ENCODE peak calls at places on chromosome 11, in ten cellular contexts. D is cardiac muscle cell, M is neuronal stem cell, E is PC-3, A is SK-N-SH, R is esophagus squamous epithelium, V is ascending aorta, H is tibial artery, Y is Panc1, Z is pancreas. W is an unnamed sample. For H3K4me1 and H3K27me3, the result is how much of the 10 kb centered on the place peaks cover.

GRCh38 chr11:117654856-117655255 is 142.2 kb downstream of the DSCAML1 start:
- DNase-seq in V (no peak), R (no peak), Z (no peak), H (no peak), A (peak), D (no peak), E (no peak), Y (no peak), M (no peak), W (peak)

GRCh38 chr11:112439614-112440013 is 179.0 kb upstream of the PLET1 start:
- DNase-seq in M (no peak), E (no peak), V (no peak), Y (no peak), R (no peak), D (no peak), Z (no peak), H (no peak), A (no peak), W (no peak)

GRCh38 chr11:48006301-48006992 is 26.1 kb downstream of the PTPRJ start:
- DNase-seq in Z (no peak), A (no peak), H (peak), M (no peak), E (peak), D (peak), V (no peak), R (no peak), Y (no peak), W (no peak)

GRCh38 chr11:65883786-65884715 is 4.2 kb downstream of the FIBP start:
- DNase-seq in H (no peak), V (no peak), R (no peak), Y (no peak), M (no peak), A (no peak), E (no peak), D (no peak), Z (no peak), W (no peak)

GRCh38 chr11:18332302-18332701 is 9.9 kb downstream of the GTF2H1 start:
- DNase-seq in Y (no peak), D (no peak), A (no peak), E (no peak), M (no peak), R (no peak), V (no peak), H (no peak), Z (no peak), W (no peak)

GRCh38 chr11:9380773-9381172 is 3.7 kb upstream of the IPO7 start:
- DNase-seq in M (no peak), V (no peak), R (no peak), A (no peak), H (no peak), D (no peak), Y (no peak), Z (no peak), E (no peak), W (no peak)

GRCh38 chr11:102924851-102925380 is 30.6 kb downstream of the MMP13 start:
- DNase-seq in H (no peak), Y (no peak), M (no peak), Z (no peak), A (no peak), E (peak), R (no peak), V (no peak), D (no peak), W (no peak)

GRCh38 chr11:446886-447285 is 3.2 kb upstream of the PTDSS2 start:
- DNase-seq in H (no peak), Y (no peak), Z (no peak), V (no peak), A (no peak), R (no peak), E (no peak), M (no peak), D (no peak), W (no peak)

GRCh38 chr11:86484164-86484794 is 109.6 kb downstream of the CCDC81 start:
- DNase-seq in Y (peak), V (peak), M (no peak), D (peak), E (peak), Z (no peak), A (no peak), H (peak), R (no peak), W (no peak)

GRCh38 chr11:129295746-129296145 is 79.9 kb upstream of the BARX2 start:
- DNase-seq in D (peak), E (no peak), R (no peak), A (no peak), M (no peak), H (no peak), Z (no peak), V (no peak), Y (no peak), W (no peak)

GRCh38 chr11:12232819-12233601 is 122.6 kb downstream of the MICAL2 start:
- DNase-seq in D (peak), Z (no peak), R (no peak), M (no peak), E (peak), Y (no peak), V (no peak), A (no peak), H (no peak), W (no peak)

GRCh38 chr11:43962383-43962969 is 20.0 kb downstream of the C11orf96 start:
- DNase-seq in Y (no peak), M (no peak), Z (no peak), R (no peak), D (peak), E (no peak), H (no peak), A (peak), V (no peak), W (no peak)

GRCh38 chr11:111331711-111332479 is 33.5 kb downstream of the POU2AF3 start:
- DNase-seq in V (no peak), M (no peak), D (peak), H (no peak), E (peak), A (peak), Y (no peak), R (no peak), Z (no peak), W (peak)

GRCh38 chr11:120908521-120909181 is 115.3 kb upstream of the TBCEL start:
- DNase-seq in D (peak), A (no peak), E (no peak), Y (no peak), H (no peak), M (no peak), Z (no peak), R (no peak), V (no peak), W (no peak)

GRCh38 chr11:74069146-74070046 is 60.5 kb upstream of the UCP3 start:
- DNase-seq in R (no peak), M (no peak), Y (no peak), A (no peak), E (peak), V (no peak), Z (peak), H (no peak), D (no peak), W (no peak)

GRCh38 chr11:75105462-75105925 is 8.8 kb upstream of the OR2AT4 start:
- DNase-seq in H (no peak), Z (no peak), A (no peak), V (no peak), D (no peak), Y (no peak), M (peak), R (no peak), E (no peak), W (peak)

GRCh38 chr11:10456519-10456918 is 1.5 kb downstream of the AMPD3 start:
- DNase-seq in R (no peak), Z (no peak), M (no peak), E (no peak), V (no peak), Y (no peak), A (no peak), H (no peak), D (peak), W (peak)

GRCh38 chr11:115166826-115167225 is 337.4 kb downstream of the CADM1 start:
- DNase-seq in H (no peak), Y (no peak), R (no peak), A (no peak), E (no peak), M (no peak), D (no peak), V (no peak), Z (no peak), W (no peak)

GRCh38 chr11:78929092-78929905 is 354.6 kb upstream of the NARS2 start:
- DNase-seq in R (no peak), M (peak), A (no peak), Z (no peak), H (no peak), Y (no peak), D (no peak), V (no peak), E (no peak), W (no peak)

GRCh38 chr11:17230867-17231851 is 23.4 kb upstream of the PIK3C2A start:
- DNase-seq in M (no peak), R (no peak), V (no peak), E (no peak), Y (no peak), Z (no peak), D (no peak), A (no peak), H (no peak), W (no peak)

GRCh38 chr11:74937696-74938475 is 11.0 kb downstream of the XRRA1 start:
- DNase-seq in A (no peak), R (no peak), M (no peak), V (no peak), E (peak), Z (no peak), Y (no peak), D (peak), H (no peak), W (peak)

GRCh38 chr11:3823303-3823702 is 14.9 kb downstream of the PGAP2 start:
- DNase-seq in H (no peak), M (no peak), A (no peak), E (peak), V (no peak), Z (no peak), R (no peak), D (peak), Y (no peak), W (no peak)

GRCh38 chr11:9280655-9281301 is 15.6 kb upstream of the DENND5A start:
- DNase-seq in M (no peak), A (no peak), V (no peak), E (peak), Y (no peak), H (no peak), Z (no peak), D (peak), R (no peak), W (no peak)

GRCh38 chr11:121310908-121311307 is 18.3 kb downstream of the SC5D start:
- DNase-seq in M (no peak), A (no peak), Z (no peak), Y (no peak), R (no peak), H (no peak), E (no peak), V (no peak), D (no peak), W (no peak)

GRCh38 chr11:6387811-6388599 is 2.3 kb upstream of the SMPD1 start:
- DNase-seq in M (no peak), A (no peak), R (no peak), Y (no peak), Z (no peak), H (peak), D (peak), E (no peak), V (no peak), W (no peak)

GRCh38 chr11:115848614-115849013 is 344.4 kb upstream of the CADM1 start:
- DNase-seq in R (no peak), E (no peak), Z (no peak), H (no peak), M (no peak), D (no peak), A (no peak), V (no peak), Y (no peak), W (no peak)

GRCh38 chr11:61974766-61975631 is 7.6 kb upstream of the FTH1 start:
- DNase-seq in R (no peak), M (no peak), Y (no peak), E (peak), A (no peak), H (peak), D (peak), Z (peak), V (no peak), W (no peak)

GRCh38 chr11:74726547-74727182 is 4.6 kb downstream of the CHRDL2 start:
- DNase-seq in E (peak), Y (no peak), R (no peak), D (peak), Z (peak), H (peak), V (no peak), M (peak), A (peak), W (peak)

GRCh38 chr11:2779981-2780849 is 80.4 kb upstream of the KCNQ1OT1 start:
- DNase-seq in D (peak), V (peak), E (no peak), Y (no peak), R (no peak), H (peak), A (peak), M (no peak), Z (peak), W (no peak)

GRCh38 chr11:126357969-126358762 is 2.7 kb downstream of the ST3GAL4 start:
- DNase-seq in M (no peak), E (no peak), Y (no peak), V (no peak), Z (no peak), D (no peak), R (no peak), A (no peak), H (peak), W (no peak)

GRCh38 chr11:111438168-111438567 is 59.1 kb upstream of the POU2AF1 start:
- DNase-seq in E (no peak), V (no peak), D (no peak), Z (no peak), Y (no peak), M (no peak), H (no peak), A (no peak), R (no peak), W (no peak)

GRCh38 chr11:48172818-48173609 is 43.6 kb upstream of the OR4B1 start:
- DNase-seq in A (peak), V (no peak), E (peak), Z (peak), M (peak), Y (peak), H (no peak), D (peak), R (no peak), W (peak)

GRCh38 chr11:99614353-99614752 is 593.6 kb downstream of the CNTN5 start:
- DNase-seq in Y (no peak), H (no peak), E (no peak), M (peak), V (no peak), A (no peak), D (no peak), Z (no peak), R (no peak), W (no peak)

GRCh38 chr11:134640971-134641968 is 229.2 kb upstream of the B3GAT1 start:
- DNase-seq in V (no peak), R (no peak), A (no peak), H (peak), D (no peak), Y (no peak), E (no peak), Z (no peak), M (no peak), W (no peak)
- H3K4me1 ChIP-seq in V (under half), R (under half), A (under half), H (under half), D (under half), Y (under half), E (under half), Z (under half), M (under half), W (under half)

GRCh38 chr11:76205252-76206076 is 838 bp downstream of the WNT11 start:
- DNase-seq in Z (no peak), M (no peak), V (no peak), D (no peak), A (no peak), R (no peak), Y (no peak), H (no peak), E (no peak), W (no peak)
- H3K27me3 ChIP-seq in Z (under half), M (under half), V (under half), D (under half), A (under half), R (under half), Y (under half), H (under half), E (under half), W (under half)

GRCh38 chr11:19868871-19869270 is 156.2 kb downstream of the NAV2 start:
- DNase-seq in H (no peak), V (no peak), M (no peak), E (no peak), D (peak), Z (no peak), R (no peak), Y (no peak), A (no peak), W (no peak)

GRCh38 chr11:19866037-19866436 is 153.4 kb downstream of the NAV2 start:
- DNase-seq in V (no peak), A (no peak), M (no peak), Z (no peak), H (no peak), R (no peak), Y (no peak), E (no peak), D (no peak), W (no peak)

GRCh38 chr11:19868281-19868821 is 155.7 kb downstream of the NAV2 start:
- DNase-seq in E (peak), Z (no peak), Y (no peak), V (no peak), R (no peak), H (no peak), D (peak), M (no peak), A (peak), W (peak)

GRCh38 chr11:19869466-19869865 is 156.8 kb downstream of the NAV2 start:
- DNase-seq in Z (no peak), M (no peak), V (no peak), D (no peak), H (no peak), E (no peak), R (no peak), A (no peak), Y (no peak), W (no peak)

GRCh38 chr11:19867064-19867463 is 154.4 kb downstream of the NAV2 start:
- DNase-seq in D (no peak), M (no peak), Y (no peak), H (no peak), E (no peak), A (no peak), Z (no peak), R (no peak), V (no peak), W (no peak)
- H3K4me1 ChIP-seq in D (under half), M (under half), Y (under half), H (under half), E (under half), A (under half), Z (under half), R (under half), V (half or more), W (under half)

GRCh38 chr11:69624293-69624692 is 16.7 kb upstream of the CCND1 start:
- DNase-seq in V (no peak), H (no peak), A (no peak), E (no peak), Y (no peak), R (no peak), D (no peak), M (no peak), Z (no peak), W (no peak)
- H3K27me3 ChIP-seq in V (under half), H (under half), A (under half), E (under half), Y (under half), R (under half), D (under half), M (under half), Z (under half), W (under half)

GRCh38 chr11:8031248-8032115 is 44.3 kb downstream of the EIF3F start:
- DNase-seq in D (no peak), Y (no peak), Z (no peak), H (no peak), M (no peak), A (peak), E (no peak), V (no peak), R (no peak), W (no peak)
- H3K4me1 ChIP-seq in D (under half), Y (under half), Z (under half), H (under half), M (under half), A (under half), E (under half), V (under half), R (under half), W (under half)

GRCh38 chr11:36689442-36689841 is 91.4 kb upstream of the RAG2 start:
- DNase-seq in Y (no peak), R (no peak), A (no peak), M (no peak), D (no peak), V (no peak), Z (no peak), H (no peak), E (no peak), W (no peak)

GRCh38 chr11:36688132-36688531 is 90.1 kb upstream of the RAG2 start:
- DNase-seq in D (no peak), Y (no peak), Z (no peak), H (no peak), E (no peak), A (no peak), V (no peak), M (no peak), R (no peak), W (no peak)

GRCh38 chr11:36688892-36689291 is 90.9 kb upstream of the RAG2 start:
- DNase-seq in M (no peak), A (no peak), R (no peak), D (no peak), Z (no peak), V (no peak), H (no peak), E (no peak), Y (no peak), W (no peak)

GRCh38 chr11:36699271-36699670 is 101.2 kb upstream of the RAG2 start:
- DNase-seq in E (no peak), M (no peak), R (no peak), Y (no peak), A (no peak), H (no peak), Z (no peak), V (no peak), D (no peak), W (no peak)

DNA sequence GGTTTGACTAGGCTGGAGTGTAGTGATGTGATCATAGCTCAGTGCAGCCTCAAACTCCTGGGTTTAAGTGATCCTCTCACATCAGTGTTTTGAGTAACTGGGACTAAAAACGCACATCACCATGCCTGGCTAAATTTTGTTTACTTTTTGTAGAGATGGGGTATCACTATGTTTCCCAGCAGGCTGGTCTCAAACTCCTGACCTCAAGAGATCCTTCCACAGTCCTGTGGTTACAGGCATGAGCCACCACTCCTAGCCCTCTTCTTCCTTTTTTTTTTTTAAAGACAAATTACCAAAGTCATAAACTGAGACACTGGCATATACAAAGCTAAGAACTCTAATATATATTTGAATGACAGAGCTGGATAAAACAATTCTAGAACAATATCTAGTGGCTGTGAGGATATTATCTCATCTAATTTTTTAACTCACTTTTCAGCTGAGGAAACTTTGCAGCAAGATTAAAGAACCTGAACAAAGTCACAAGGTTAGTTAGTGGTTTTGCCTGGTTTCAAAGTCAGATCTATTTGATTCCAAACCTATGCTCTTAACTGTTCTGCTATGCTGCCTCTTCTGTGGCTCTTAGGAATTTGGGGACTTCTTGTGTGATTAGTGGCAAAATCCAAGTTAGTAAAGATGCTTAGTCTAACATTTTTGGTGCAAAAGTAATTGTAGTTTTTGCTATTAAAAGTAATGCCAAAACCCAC is 95.3 kb upstream of the RAG2 start:
- DNase-seq in R (no peak), E (no peak), D (no peak), Y (no peak), A (no peak), Z (no peak), V (no peak), M (no peak), H (no peak), W (no peak)
- H3K27me3 ChIP-seq in R (under half), E (half or more), D (under half), Y (under half), A (under half), Z (under half), V (under half), M (under half), H (under half), W (under half)